ENCODE peak calls at places on chromosomes 13 and 19, in nine cellular contexts. One of them, this sample, is unnamed.

GRCh38 chr19:46861691-46862503 is 1.1 kb downstream of the ARHGAP35 start:
- DNase-seq in thyroid gland: peak
- DNase-seq in MM.1S: no peak
- DNase-seq in ascending aorta: peak
- DNase-seq in PC-3: peak
- DNase-seq in cardiac muscle cell: peak
- DNase-seq in left ventricle myocardium inferior: no peak
- DNase-seq in effector memory CD4-positive, alpha-beta T cell: no peak
- DNase-seq in neuronal stem cell: no peak
- DNase-seq in this sample: no peak

GRCh38 chr13:31090921-31091624 is 70.6 kb downstream of the HSPH1 start:
- DNase-seq in MM.1S: no peak
- DNase-seq in cardiac muscle cell: no peak
- DNase-seq in PC-3: no peak
- DNase-seq in neuronal stem cell: no peak
- DNase-seq in left ventricle myocardium inferior: no peak
- DNase-seq in effector memory CD4-positive, alpha-beta T cell: no peak
- DNase-seq in ascending aorta: peak
- DNase-seq in thyroid gland: peak
- DNase-seq in this sample: no peak

GRCh38 chr13:59182241-59182640 is 981.5 kb downstream of the DIAPH3 start:
- DNase-seq in left ventricle myocardium inferior: no peak
- DNase-seq in ascending aorta: no peak
- DNase-seq in thyroid gland: peak
- DNase-seq in MM.1S: no peak
- DNase-seq in cardiac muscle cell: peak
- DNase-seq in effector memory CD4-positive, alpha-beta T cell: no peak
- DNase-seq in PC-3: no peak
- DNase-seq in neuronal stem cell: no peak
- DNase-seq in this sample: no peak

GRCh38 chr19:58400638-58400915 is 5.1 kb downstream of the RNF225 start:
- DNase-seq in PC-3: no peak
- DNase-seq in neuronal stem cell: no peak
- DNase-seq in ascending aorta: no peak
- DNase-seq in left ventricle myocardium inferior: no peak
- DNase-seq in effector memory CD4-positive, alpha-beta T cell: no peak
- DNase-seq in thyroid gland: no peak
- DNase-seq in MM.1S: no peak
- DNase-seq in cardiac muscle cell: no peak
- DNase-seq in this sample: no peak

GRCh38 chr13:69928262-69928661 is 179.4 kb upstream of the ATXN8OS start:
- DNase-seq in MM.1S: no peak
- DNase-seq in neuronal stem cell: no peak
- DNase-seq in effector memory CD4-positive, alpha-beta T cell: no peak
- DNase-seq in PC-3: peak
- DNase-seq in thyroid gland: no peak
- DNase-seq in ascending aorta: no peak
- DNase-seq in cardiac muscle cell: no peak
- DNase-seq in left ventricle myocardium inferior: no peak
- DNase-seq in this sample: no peak

GRCh38 chr13:42777476-42777875 is 3.9 kb upstream of the FAM216B start:
- DNase-seq in MM.1S: no peak
- DNase-seq in left ventricle myocardium inferior: no peak
- DNase-seq in effector memory CD4-positive, alpha-beta T cell: no peak
- DNase-seq in PC-3: peak
- DNase-seq in cardiac muscle cell: no peak
- DNase-seq in thyroid gland: no peak
- DNase-seq in ascending aorta: no peak
- DNase-seq in neuronal stem cell: no peak
- DNase-seq in this sample: no peak

GRCh38 chr19:6233827-6234511 is 45.8 kb downstream of the MLLT1 start:
- DNase-seq in MM.1S: no peak
- DNase-seq in cardiac muscle cell: no peak
- DNase-seq in thyroid gland: peak
- DNase-seq in neuronal stem cell: no peak
- DNase-seq in PC-3: no peak
- DNase-seq in left ventricle myocardium inferior: peak
- DNase-seq in effector memory CD4-positive, alpha-beta T cell: no peak
- DNase-seq in ascending aorta: no peak
- DNase-seq in this sample: no peak

GRCh38 chr19:19110410-19111137 is 27.7 kb downstream of the TMEM161A start:
- DNase-seq in effector memory CD4-positive, alpha-beta T cell: no peak
- DNase-seq in neuronal stem cell: no peak
- DNase-seq in left ventricle myocardium inferior: no peak
- DNase-seq in thyroid gland: no peak
- DNase-seq in MM.1S: no peak
- DNase-seq in PC-3: no peak
- DNase-seq in cardiac muscle cell: peak
- DNase-seq in ascending aorta: no peak
- DNase-seq in this sample: no peak

GRCh38 chr13:27242642-27243185 is 8.6 kb upstream of the RPL21 start:
- DNase-seq in effector memory CD4-positive, alpha-beta T cell: no peak
- DNase-seq in left ventricle myocardium inferior: no peak
- DNase-seq in neuronal stem cell: no peak
- DNase-seq in PC-3: peak
- DNase-seq in MM.1S: no peak
- DNase-seq in cardiac muscle cell: no peak
- DNase-seq in thyroid gland: no peak
- DNase-seq in ascending aorta: no peak
- DNase-seq in this sample: no peak

GRCh38 chr13:113337976-113338375 is 26.0 kb downstream of the GRTP1 start:
- DNase-seq in MM.1S: no peak
- DNase-seq in ascending aorta: no peak
- DNase-seq in effector memory CD4-positive, alpha-beta T cell: no peak
- DNase-seq in neuronal stem cell: no peak
- DNase-seq in thyroid gland: no peak
- DNase-seq in PC-3: no peak
- DNase-seq in left ventricle myocardium inferior: no peak
- DNase-seq in cardiac muscle cell: no peak
- DNase-seq in this sample: no peak

GRCh38 chr13:29676535-29676934 is 81.0 kb upstream of the SLC7A1 start:
- DNase-seq in PC-3: no peak
- DNase-seq in left ventricle myocardium inferior: no peak
- DNase-seq in effector memory CD4-positive, alpha-beta T cell: no peak
- DNase-seq in ascending aorta: no peak
- DNase-seq in cardiac muscle cell: peak
- DNase-seq in MM.1S: no peak
- DNase-seq in thyroid gland: no peak
- DNase-seq in neuronal stem cell: no peak
- DNase-seq in this sample: peak

GRCh38 chr19:8209111-8209964 is at the start of gene CERS4:
- DNase-seq in neuronal stem cell: peak
- DNase-seq in cardiac muscle cell: peak
- DNase-seq in MM.1S: no peak
- DNase-seq in left ventricle myocardium inferior: peak
- DNase-seq in thyroid gland: peak
- DNase-seq in ascending aorta: peak
- DNase-seq in effector memory CD4-positive, alpha-beta T cell: peak
- DNase-seq in PC-3: peak
- DNase-seq in this sample: no peak

GRCh38 chr19:8208710-8209110 is 460 bp upstream of the CERS4 start:
- DNase-seq in ascending aorta: peak
- DNase-seq in thyroid gland: no peak
- DNase-seq in MM.1S: no peak
- DNase-seq in neuronal stem cell: peak
- DNase-seq in left ventricle myocardium inferior: peak
- DNase-seq in cardiac muscle cell: no peak
- DNase-seq in PC-3: no peak
- DNase-seq in effector memory CD4-positive, alpha-beta T cell: no peak
- DNase-seq in this sample: no peak

GRCh38 chr19:8206147-8207087 is 2.8 kb upstream of the CERS4 start:
- DNase-seq in MM.1S: no peak
- DNase-seq in left ventricle myocardium inferior: no peak
- DNase-seq in thyroid gland: peak
- DNase-seq in effector memory CD4-positive, alpha-beta T cell: no peak
- DNase-seq in ascending aorta: no peak
- DNase-seq in neuronal stem cell: no peak
- DNase-seq in cardiac muscle cell: no peak
- DNase-seq in PC-3: no peak
- DNase-seq in this sample: no peak

GRCh38 chr19:8209965-8210659 is 942 bp downstream of the CERS4 start:
- DNase-seq in cardiac muscle cell: no peak
- DNase-seq in neuronal stem cell: no peak
- DNase-seq in MM.1S: no peak
- DNase-seq in effector memory CD4-positive, alpha-beta T cell: no peak
- DNase-seq in thyroid gland: no peak
- DNase-seq in left ventricle myocardium inferior: no peak
- DNase-seq in ascending aorta: no peak
- DNase-seq in PC-3: no peak
- DNase-seq in this sample: no peak

DNA sequence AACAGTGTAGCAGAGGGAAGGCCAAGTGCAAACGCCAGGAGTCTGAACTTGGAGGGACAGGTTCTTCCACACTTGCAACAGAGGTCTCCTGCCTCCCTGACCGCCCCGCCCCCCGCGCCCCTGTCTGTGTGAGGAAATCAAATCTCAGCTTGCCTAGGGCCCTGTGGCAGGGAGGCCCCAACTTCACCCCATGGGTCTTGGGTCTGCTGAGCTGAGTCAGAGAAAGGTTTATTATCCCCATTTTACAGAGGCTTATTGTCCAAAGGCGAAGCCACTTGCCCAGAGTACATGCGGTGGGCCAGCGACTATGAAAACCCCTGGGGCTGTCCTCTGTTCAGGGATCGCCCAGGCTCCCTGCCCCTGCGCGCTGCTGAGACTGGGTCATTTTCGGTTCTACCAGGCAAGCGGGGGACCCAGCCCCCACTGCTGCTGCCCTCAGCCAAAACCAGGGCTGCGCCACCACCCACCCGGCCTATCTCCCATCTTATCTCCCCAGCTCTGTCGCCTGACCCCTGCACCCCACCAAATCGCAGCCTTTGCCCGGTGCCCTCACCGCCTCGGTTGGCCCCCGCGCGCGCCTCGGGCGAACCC is 956 bp upstream of the CERS4 start:
- DNase-seq in PC-3: peak
- DNase-seq in ascending aorta: no peak
- DNase-seq in MM.1S: no peak
- DNase-seq in neuronal stem cell: no peak
- DNase-seq in left ventricle myocardium inferior: peak
- DNase-seq in thyroid gland: peak
- DNase-seq in cardiac muscle cell: no peak
- DNase-seq in effector memory CD4-positive, alpha-beta T cell: no peak
- DNase-seq in this sample: no peak
- H3K4me3 ChIP-seq in PC-3: peak
- H3K4me3 ChIP-seq in ascending aorta: peak
- H3K4me3 ChIP-seq in MM.1S: peak
- H3K4me3 ChIP-seq in neuronal stem cell: peak
- H3K4me3 ChIP-seq in left ventricle myocardium inferior: peak
- H3K4me3 ChIP-seq in thyroid gland: no peak
- H3K4me3 ChIP-seq in cardiac muscle cell: peak
- H3K4me3 ChIP-seq in effector memory CD4-positive, alpha-beta T cell: peak
- H3K4me3 ChIP-seq in this sample: no peak

DNA sequence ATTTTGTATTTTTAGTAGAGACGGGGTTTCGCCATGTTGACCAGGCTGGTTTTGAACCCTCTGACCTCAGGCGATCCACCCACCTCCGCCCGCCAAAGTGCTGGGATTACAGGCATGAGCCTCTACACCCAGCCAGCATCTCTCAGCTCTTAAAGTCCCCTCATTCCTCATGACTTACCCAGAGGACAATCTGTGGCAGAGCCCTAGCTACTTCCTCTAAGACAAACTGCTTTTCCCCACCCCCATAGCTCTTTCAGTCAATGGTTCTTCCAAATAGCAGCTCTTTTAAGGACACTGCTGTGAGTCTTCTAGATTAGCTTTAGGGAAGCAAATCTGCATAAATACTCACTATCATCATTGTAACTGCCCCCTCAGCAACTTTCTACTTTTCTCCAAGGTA is 357.2 kb downstream of the TDRD3 start:
- DNase-seq in effector memory CD4-positive, alpha-beta T cell: no peak
- DNase-seq in MM.1S: no peak
- DNase-seq in cardiac muscle cell: no peak
- DNase-seq in neuronal stem cell: no peak
- DNase-seq in left ventricle myocardium inferior: no peak
- DNase-seq in PC-3: no peak
- DNase-seq in ascending aorta: no peak
- DNase-seq in thyroid gland: no peak
- DNase-seq in this sample: no peak
- H3K27ac ChIP-seq in effector memory CD4-positive, alpha-beta T cell: no peak
- H3K27ac ChIP-seq in MM.1S: no peak
- H3K27ac ChIP-seq in cardiac muscle cell: no peak
- H3K27ac ChIP-seq in neuronal stem cell: peak
- H3K27ac ChIP-seq in left ventricle myocardium inferior: no peak
- H3K27ac ChIP-seq in PC-3: no peak
- H3K27ac ChIP-seq in ascending aorta: no peak
- H3K27ac ChIP-seq in thyroid gland: no peak
- H3K27ac ChIP-seq in this sample: no peak

GRCh38 chr19:1315470-1316166 is 29.9 kb downstream of the EFNA2 start:
- DNase-seq in MM.1S: peak
- DNase-seq in cardiac muscle cell: peak
- DNase-seq in neuronal stem cell: no peak
- DNase-seq in ascending aorta: no peak
- DNase-seq in left ventricle myocardium inferior: peak
- DNase-seq in effector memory CD4-positive, alpha-beta T cell: no peak
- DNase-seq in thyroid gland: peak
- DNase-seq in PC-3: peak
- DNase-seq in this sample: peak
- H3K4me3 ChIP-seq in MM.1S: no peak
- H3K4me3 ChIP-seq in cardiac muscle cell: peak
- H3K4me3 ChIP-seq in neuronal stem cell: no peak
- H3K4me3 ChIP-seq in ascending aorta: peak
- H3K4me3 ChIP-seq in left ventricle myocardium inferior: peak
- H3K4me3 ChIP-seq in effector memory CD4-positive, alpha-beta T cell: no peak
- H3K4me3 ChIP-seq in thyroid gland: no peak
- H3K4me3 ChIP-seq in PC-3: peak
- H3K4me3 ChIP-seq in this sample: no peak

GRCh38 chr19:277581-278165 is 13.5 kb downstream of the PLPP2 start:
- DNase-seq in cardiac muscle cell: peak
- DNase-seq in PC-3: no peak
- DNase-seq in neuronal stem cell: peak
- DNase-seq in left ventricle myocardium inferior: no peak
- DNase-seq in ascending aorta: no peak
- DNase-seq in thyroid gland: no peak
- DNase-seq in MM.1S: no peak
- DNase-seq in effector memory CD4-positive, alpha-beta T cell: no peak
- DNase-seq in this sample: no peak

GRCh38 chr19:275000-275399 is 16.2 kb downstream of the PLPP2 start:
- DNase-seq in PC-3: no peak
- DNase-seq in thyroid gland: no peak
- DNase-seq in cardiac muscle cell: no peak
- DNase-seq in MM.1S: no peak
- DNase-seq in effector memory CD4-positive, alpha-beta T cell: no peak
- DNase-seq in left ventricle myocardium inferior: no peak
- DNase-seq in ascending aorta: no peak
- DNase-seq in neuronal stem cell: no peak
- DNase-seq in this sample: no peak

GRCh38 chr19:279231-279630 is 12.0 kb downstream of the PLPP2 start:
- DNase-seq in MM.1S: no peak
- DNase-seq in left ventricle myocardium inferior: no peak
- DNase-seq in effector memory CD4-positive, alpha-beta T cell: no peak
- DNase-seq in neuronal stem cell: no peak
- DNase-seq in PC-3: no peak
- DNase-seq in thyroid gland: no peak
- DNase-seq in cardiac muscle cell: no peak
- DNase-seq in ascending aorta: no peak
- DNase-seq in this sample: no peak

GRCh38 chr19:275958-276646 is 15.1 kb downstream of the PLPP2 start:
- DNase-seq in PC-3: no peak
- DNase-seq in MM.1S: no peak
- DNase-seq in ascending aorta: no peak
- DNase-seq in neuronal stem cell: no peak
- DNase-seq in effector memory CD4-positive, alpha-beta T cell: no peak
- DNase-seq in cardiac muscle cell: no peak
- DNase-seq in left ventricle myocardium inferior: no peak
- DNase-seq in thyroid gland: no peak
- DNase-seq in this sample: no peak

GRCh38 chr19:277131-277530 is 14.1 kb downstream of the PLPP2 start:
- DNase-seq in effector memory CD4-positive, alpha-beta T cell: no peak
- DNase-seq in PC-3: no peak
- DNase-seq in left ventricle myocardium inferior: no peak
- DNase-seq in ascending aorta: no peak
- DNase-seq in cardiac muscle cell: no peak
- DNase-seq in neuronal stem cell: no peak
- DNase-seq in thyroid gland: no peak
- DNase-seq in MM.1S: no peak
- DNase-seq in this sample: no peak
- H3K27ac ChIP-seq in effector memory CD4-positive, alpha-beta T cell: no peak
- H3K27ac ChIP-seq in PC-3: no peak
- H3K27ac ChIP-seq in left ventricle myocardium inferior: no peak
- H3K27ac ChIP-seq in ascending aorta: no peak
- H3K27ac ChIP-seq in cardiac muscle cell: no peak
- H3K27ac ChIP-seq in neuronal stem cell: no peak
- H3K27ac ChIP-seq in thyroid gland: no peak
- H3K27ac ChIP-seq in MM.1S: no peak
- H3K27ac ChIP-seq in this sample: no peak

This sample was measured in SJSA1.